ENCODE peak calls at places on chromosomes 4 and X, in seven cellular contexts. One of them, this sample, is unnamed.

GRCh38 chr4:174080361-174080760 is 203.1 kb downstream of the FBXO8 start:
- ATAC-seq in IMR-90: peak
- ATAC-seq in activated CD8-positive, alpha-beta memory T cell treated with anti-CD3 and anti-CD28 coated beads, Interleukin-2, amount 10 ng/mL, durations not matched to agents 7 days and 5 days: no peak
- ATAC-seq in stimulated activated naive CD8-positive, alpha-beta T cell treated with anti-CD3 and anti-CD28 coated beads, Interleukin-15, Interleukin-2, amounts not matched to agents 100 U/mL and 50 U/mL, for 24 hours: no peak
- ATAC-seq in left cardiac atrium: no peak
- ATAC-seq in PC-3: no peak
- ATAC-seq in naive thymus-derived CD8-positive, alpha-beta T cell: no peak
- ATAC-seq in this sample: no peak

GRCh38 chr4:41991916-41992767 is 1.8 kb downstream of the SLC30A9 start:
- ATAC-seq in IMR-90: no peak
- ATAC-seq in activated CD8-positive, alpha-beta memory T cell treated with anti-CD3 and anti-CD28 coated beads, Interleukin-2, amount 10 ng/mL, durations not matched to agents 7 days and 5 days: no peak
- ATAC-seq in stimulated activated naive CD8-positive, alpha-beta T cell treated with anti-CD3 and anti-CD28 coated beads, Interleukin-15, Interleukin-2, amounts not matched to agents 100 U/mL and 50 U/mL, for 24 hours: no peak
- ATAC-seq in left cardiac atrium: no peak
- ATAC-seq in PC-3: peak
- ATAC-seq in naive thymus-derived CD8-positive, alpha-beta T cell: no peak
- ATAC-seq in this sample: no peak

GRCh38 chrX:9532349-9532748 is 67.5 kb downstream of the TBL1X start:
- ATAC-seq in IMR-90: no peak
- ATAC-seq in activated CD8-positive, alpha-beta memory T cell treated with anti-CD3 and anti-CD28 coated beads, Interleukin-2, amount 10 ng/mL, durations not matched to agents 7 days and 5 days: no peak
- ATAC-seq in stimulated activated naive CD8-positive, alpha-beta T cell treated with anti-CD3 and anti-CD28 coated beads, Interleukin-15, Interleukin-2, amounts not matched to agents 100 U/mL and 50 U/mL, for 24 hours: no peak
- ATAC-seq in left cardiac atrium: peak
- ATAC-seq in PC-3: no peak
- ATAC-seq in naive thymus-derived CD8-positive, alpha-beta T cell: no peak
- ATAC-seq in this sample: no peak

GRCh38 chr4:3168029-3168428 is 80.9 kb upstream of the MSANTD1 start:
- ATAC-seq in IMR-90: peak
- ATAC-seq in activated CD8-positive, alpha-beta memory T cell treated with anti-CD3 and anti-CD28 coated beads, Interleukin-2, amount 10 ng/mL, durations not matched to agents 7 days and 5 days: no peak
- ATAC-seq in stimulated activated naive CD8-positive, alpha-beta T cell treated with anti-CD3 and anti-CD28 coated beads, Interleukin-15, Interleukin-2, amounts not matched to agents 100 U/mL and 50 U/mL, for 24 hours: peak
- ATAC-seq in left cardiac atrium: peak
- ATAC-seq in PC-3: no peak
- ATAC-seq in naive thymus-derived CD8-positive, alpha-beta T cell: no peak
- ATAC-seq in this sample: peak

GRCh38 chrX:103774070-103774642 is 2.5 kb upstream of the PLP1 start:
- ATAC-seq in IMR-90: peak
- ATAC-seq in activated CD8-positive, alpha-beta memory T cell treated with anti-CD3 and anti-CD28 coated beads, Interleukin-2, amount 10 ng/mL, durations not matched to agents 7 days and 5 days: no peak
- ATAC-seq in stimulated activated naive CD8-positive, alpha-beta T cell treated with anti-CD3 and anti-CD28 coated beads, Interleukin-15, Interleukin-2, amounts not matched to agents 100 U/mL and 50 U/mL, for 24 hours: no peak
- ATAC-seq in left cardiac atrium: peak
- ATAC-seq in PC-3: peak
- ATAC-seq in naive thymus-derived CD8-positive, alpha-beta T cell: no peak
- ATAC-seq in this sample: no peak

GRCh38 chr4:1767058-1767769 is 25.9 kb upstream of the FGFR3 start:
- ATAC-seq in IMR-90: peak
- ATAC-seq in activated CD8-positive, alpha-beta memory T cell treated with anti-CD3 and anti-CD28 coated beads, Interleukin-2, amount 10 ng/mL, durations not matched to agents 7 days and 5 days: no peak
- ATAC-seq in stimulated activated naive CD8-positive, alpha-beta T cell treated with anti-CD3 and anti-CD28 coated beads, Interleukin-15, Interleukin-2, amounts not matched to agents 100 U/mL and 50 U/mL, for 24 hours: no peak
- ATAC-seq in left cardiac atrium: peak
- ATAC-seq in PC-3: peak
- ATAC-seq in naive thymus-derived CD8-positive, alpha-beta T cell: peak
- ATAC-seq in this sample: peak

GRCh38 chrX:49257846-49258748 is 6.4 kb downstream of the FOXP3 start:
- ATAC-seq in IMR-90: no peak
- ATAC-seq in activated CD8-positive, alpha-beta memory T cell treated with anti-CD3 and anti-CD28 coated beads, Interleukin-2, amount 10 ng/mL, durations not matched to agents 7 days and 5 days: no peak
- ATAC-seq in stimulated activated naive CD8-positive, alpha-beta T cell treated with anti-CD3 and anti-CD28 coated beads, Interleukin-15, Interleukin-2, amounts not matched to agents 100 U/mL and 50 U/mL, for 24 hours: peak
- ATAC-seq in left cardiac atrium: no peak
- ATAC-seq in PC-3: no peak
- ATAC-seq in naive thymus-derived CD8-positive, alpha-beta T cell: peak
- ATAC-seq in this sample: peak

GRCh38 chr4:90419124-90419711 is 292.0 kb downstream of the CCSER1 start:
- ATAC-seq in IMR-90: peak
- ATAC-seq in activated CD8-positive, alpha-beta memory T cell treated with anti-CD3 and anti-CD28 coated beads, Interleukin-2, amount 10 ng/mL, durations not matched to agents 7 days and 5 days: peak
- ATAC-seq in stimulated activated naive CD8-positive, alpha-beta T cell treated with anti-CD3 and anti-CD28 coated beads, Interleukin-15, Interleukin-2, amounts not matched to agents 100 U/mL and 50 U/mL, for 24 hours: no peak
- ATAC-seq in left cardiac atrium: no peak
- ATAC-seq in PC-3: peak
- ATAC-seq in naive thymus-derived CD8-positive, alpha-beta T cell: no peak
- ATAC-seq in this sample: peak

GRCh38 chrX:152813211-152813610 is 17.3 kb downstream of the CETN2 start:
- ATAC-seq in IMR-90: no peak
- ATAC-seq in activated CD8-positive, alpha-beta memory T cell treated with anti-CD3 and anti-CD28 coated beads, Interleukin-2, amount 10 ng/mL, durations not matched to agents 7 days and 5 days: no peak
- ATAC-seq in stimulated activated naive CD8-positive, alpha-beta T cell treated with anti-CD3 and anti-CD28 coated beads, Interleukin-15, Interleukin-2, amounts not matched to agents 100 U/mL and 50 U/mL, for 24 hours: no peak
- ATAC-seq in left cardiac atrium: no peak
- ATAC-seq in PC-3: peak
- ATAC-seq in naive thymus-derived CD8-positive, alpha-beta T cell: no peak
- ATAC-seq in this sample: no peak

GRCh38 chr4:186061919-186062318 is 7.0 kb upstream of the TLR3 start:
- ATAC-seq in IMR-90: no peak
- ATAC-seq in activated CD8-positive, alpha-beta memory T cell treated with anti-CD3 and anti-CD28 coated beads, Interleukin-2, amount 10 ng/mL, durations not matched to agents 7 days and 5 days: no peak
- ATAC-seq in stimulated activated naive CD8-positive, alpha-beta T cell treated with anti-CD3 and anti-CD28 coated beads, Interleukin-15, Interleukin-2, amounts not matched to agents 100 U/mL and 50 U/mL, for 24 hours: no peak
- ATAC-seq in left cardiac atrium: no peak
- ATAC-seq in PC-3: no peak
- ATAC-seq in naive thymus-derived CD8-positive, alpha-beta T cell: no peak
- ATAC-seq in this sample: no peak

GRCh38 chr4:38036548-38036947 is 76.3 kb downstream of the PTTG2 start:
- ATAC-seq in IMR-90: no peak
- ATAC-seq in activated CD8-positive, alpha-beta memory T cell treated with anti-CD3 and anti-CD28 coated beads, Interleukin-2, amount 10 ng/mL, durations not matched to agents 7 days and 5 days: no peak
- ATAC-seq in stimulated activated naive CD8-positive, alpha-beta T cell treated with anti-CD3 and anti-CD28 coated beads, Interleukin-15, Interleukin-2, amounts not matched to agents 100 U/mL and 50 U/mL, for 24 hours: no peak
- ATAC-seq in left cardiac atrium: no peak
- ATAC-seq in PC-3: no peak
- ATAC-seq in naive thymus-derived CD8-positive, alpha-beta T cell: no peak
- ATAC-seq in this sample: no peak

GRCh38 chr4:122577189-122577553 is 43.7 kb downstream of the IL21 start:
- ATAC-seq in IMR-90: no peak
- ATAC-seq in activated CD8-positive, alpha-beta memory T cell treated with anti-CD3 and anti-CD28 coated beads, Interleukin-2, amount 10 ng/mL, durations not matched to agents 7 days and 5 days: peak
- ATAC-seq in stimulated activated naive CD8-positive, alpha-beta T cell treated with anti-CD3 and anti-CD28 coated beads, Interleukin-15, Interleukin-2, amounts not matched to agents 100 U/mL and 50 U/mL, for 24 hours: peak
- ATAC-seq in left cardiac atrium: no peak
- ATAC-seq in PC-3: no peak
- ATAC-seq in naive thymus-derived CD8-positive, alpha-beta T cell: no peak
- ATAC-seq in this sample: peak

GRCh38 chr4:38241541-38241940 is 281.3 kb downstream of the PTTG2 start:
- ATAC-seq in IMR-90: no peak
- ATAC-seq in activated CD8-positive, alpha-beta memory T cell treated with anti-CD3 and anti-CD28 coated beads, Interleukin-2, amount 10 ng/mL, durations not matched to agents 7 days and 5 days: no peak
- ATAC-seq in stimulated activated naive CD8-positive, alpha-beta T cell treated with anti-CD3 and anti-CD28 coated beads, Interleukin-15, Interleukin-2, amounts not matched to agents 100 U/mL and 50 U/mL, for 24 hours: no peak
- ATAC-seq in left cardiac atrium: no peak
- ATAC-seq in PC-3: no peak
- ATAC-seq in naive thymus-derived CD8-positive, alpha-beta T cell: no peak
- ATAC-seq in this sample: no peak

GRCh38 chr4:5471691-5472090 is 236.7 kb downstream of the EVC2 start:
- ATAC-seq in IMR-90: no peak
- ATAC-seq in activated CD8-positive, alpha-beta memory T cell treated with anti-CD3 and anti-CD28 coated beads, Interleukin-2, amount 10 ng/mL, durations not matched to agents 7 days and 5 days: no peak
- ATAC-seq in stimulated activated naive CD8-positive, alpha-beta T cell treated with anti-CD3 and anti-CD28 coated beads, Interleukin-15, Interleukin-2, amounts not matched to agents 100 U/mL and 50 U/mL, for 24 hours: no peak
- ATAC-seq in left cardiac atrium: no peak
- ATAC-seq in PC-3: no peak
- ATAC-seq in naive thymus-derived CD8-positive, alpha-beta T cell: no peak
- ATAC-seq in this sample: no peak

GRCh38 chrX:154661200-154661599 is 7.8 kb upstream of the CTAG2 start:
- ATAC-seq in IMR-90: no peak
- ATAC-seq in activated CD8-positive, alpha-beta memory T cell treated with anti-CD3 and anti-CD28 coated beads, Interleukin-2, amount 10 ng/mL, durations not matched to agents 7 days and 5 days: no peak
- ATAC-seq in stimulated activated naive CD8-positive, alpha-beta T cell treated with anti-CD3 and anti-CD28 coated beads, Interleukin-15, Interleukin-2, amounts not matched to agents 100 U/mL and 50 U/mL, for 24 hours: no peak
- ATAC-seq in left cardiac atrium: no peak
- ATAC-seq in PC-3: no peak
- ATAC-seq in naive thymus-derived CD8-positive, alpha-beta T cell: no peak
- ATAC-seq in this sample: peak

GRCh38 chr4:184408021-184408710 is 66.2 kb downstream of the IRF2 start:
- ATAC-seq in IMR-90: peak
- ATAC-seq in activated CD8-positive, alpha-beta memory T cell treated with anti-CD3 and anti-CD28 coated beads, Interleukin-2, amount 10 ng/mL, durations not matched to agents 7 days and 5 days: peak
- ATAC-seq in stimulated activated naive CD8-positive, alpha-beta T cell treated with anti-CD3 and anti-CD28 coated beads, Interleukin-15, Interleukin-2, amounts not matched to agents 100 U/mL and 50 U/mL, for 24 hours: peak
- ATAC-seq in left cardiac atrium: no peak
- ATAC-seq in PC-3: peak
- ATAC-seq in naive thymus-derived CD8-positive, alpha-beta T cell: no peak
- ATAC-seq in this sample: peak

GRCh38 chr4:86971355-86971683 is 36.5 kb downstream of the AFF1 start:
- ATAC-seq in IMR-90: no peak
- ATAC-seq in activated CD8-positive, alpha-beta memory T cell treated with anti-CD3 and anti-CD28 coated beads, Interleukin-2, amount 10 ng/mL, durations not matched to agents 7 days and 5 days: no peak
- ATAC-seq in stimulated activated naive CD8-positive, alpha-beta T cell treated with anti-CD3 and anti-CD28 coated beads, Interleukin-15, Interleukin-2, amounts not matched to agents 100 U/mL and 50 U/mL, for 24 hours: peak
- ATAC-seq in left cardiac atrium: no peak
- ATAC-seq in PC-3: no peak
- ATAC-seq in naive thymus-derived CD8-positive, alpha-beta T cell: no peak
- ATAC-seq in this sample: peak

GRCh38 chrX:30981968-30982367 is 89.9 kb downstream of the FTHL17 start:
- ATAC-seq in IMR-90: no peak
- ATAC-seq in activated CD8-positive, alpha-beta memory T cell treated with anti-CD3 and anti-CD28 coated beads, Interleukin-2, amount 10 ng/mL, durations not matched to agents 7 days and 5 days: no peak
- ATAC-seq in stimulated activated naive CD8-positive, alpha-beta T cell treated with anti-CD3 and anti-CD28 coated beads, Interleukin-15, Interleukin-2, amounts not matched to agents 100 U/mL and 50 U/mL, for 24 hours: peak
- ATAC-seq in left cardiac atrium: no peak
- ATAC-seq in PC-3: no peak
- ATAC-seq in naive thymus-derived CD8-positive, alpha-beta T cell: no peak
- ATAC-seq in this sample: peak

GRCh38 chr4:153223418-153223792 is 19.2 kb downstream of the TRIM2 start:
- ATAC-seq in IMR-90: peak
- ATAC-seq in activated CD8-positive, alpha-beta memory T cell treated with anti-CD3 and anti-CD28 coated beads, Interleukin-2, amount 10 ng/mL, durations not matched to agents 7 days and 5 days: no peak
- ATAC-seq in stimulated activated naive CD8-positive, alpha-beta T cell treated with anti-CD3 and anti-CD28 coated beads, Interleukin-15, Interleukin-2, amounts not matched to agents 100 U/mL and 50 U/mL, for 24 hours: no peak
- ATAC-seq in left cardiac atrium: peak
- ATAC-seq in PC-3: peak
- ATAC-seq in naive thymus-derived CD8-positive, alpha-beta T cell: no peak
- ATAC-seq in this sample: no peak

GRCh38 chr4:153533387-153533786 is 67.2 kb downstream of the TMEM131L start:
- ATAC-seq in IMR-90: no peak
- ATAC-seq in activated CD8-positive, alpha-beta memory T cell treated with anti-CD3 and anti-CD28 coated beads, Interleukin-2, amount 10 ng/mL, durations not matched to agents 7 days and 5 days: no peak
- ATAC-seq in stimulated activated naive CD8-positive, alpha-beta T cell treated with anti-CD3 and anti-CD28 coated beads, Interleukin-15, Interleukin-2, amounts not matched to agents 100 U/mL and 50 U/mL, for 24 hours: no peak
- ATAC-seq in left cardiac atrium: no peak
- ATAC-seq in PC-3: no peak
- ATAC-seq in naive thymus-derived CD8-positive, alpha-beta T cell: no peak
- ATAC-seq in this sample: no peak

GRCh38 chr4:172018358-172018757 is 205.2 kb downstream of the GALNTL6 start:
- ATAC-seq in IMR-90: no peak
- ATAC-seq in activated CD8-positive, alpha-beta memory T cell treated with anti-CD3 and anti-CD28 coated beads, Interleukin-2, amount 10 ng/mL, durations not matched to agents 7 days and 5 days: no peak
- ATAC-seq in stimulated activated naive CD8-positive, alpha-beta T cell treated with anti-CD3 and anti-CD28 coated beads, Interleukin-15, Interleukin-2, amounts not matched to agents 100 U/mL and 50 U/mL, for 24 hours: no peak
- ATAC-seq in left cardiac atrium: no peak
- ATAC-seq in PC-3: no peak
- ATAC-seq in naive thymus-derived CD8-positive, alpha-beta T cell: no peak
- ATAC-seq in this sample: no peak

GRCh38 chrX:38117485-38117884 is 103.2 kb downstream of the SRPX start:
- ATAC-seq in IMR-90: no peak
- ATAC-seq in activated CD8-positive, alpha-beta memory T cell treated with anti-CD3 and anti-CD28 coated beads, Interleukin-2, amount 10 ng/mL, durations not matched to agents 7 days and 5 days: no peak
- ATAC-seq in stimulated activated naive CD8-positive, alpha-beta T cell treated with anti-CD3 and anti-CD28 coated beads, Interleukin-15, Interleukin-2, amounts not matched to agents 100 U/mL and 50 U/mL, for 24 hours: no peak
- ATAC-seq in left cardiac atrium: no peak
- ATAC-seq in PC-3: no peak
- ATAC-seq in naive thymus-derived CD8-positive, alpha-beta T cell: no peak
- ATAC-seq in this sample: peak

GRCh38 chr4:186787536-186787935 is 63.9 kb upstream of the FAT1 start:
- ATAC-seq in IMR-90: no peak
- ATAC-seq in activated CD8-positive, alpha-beta memory T cell treated with anti-CD3 and anti-CD28 coated beads, Interleukin-2, amount 10 ng/mL, durations not matched to agents 7 days and 5 days: no peak
- ATAC-seq in stimulated activated naive CD8-positive, alpha-beta T cell treated with anti-CD3 and anti-CD28 coated beads, Interleukin-15, Interleukin-2, amounts not matched to agents 100 U/mL and 50 U/mL, for 24 hours: no peak
- ATAC-seq in left cardiac atrium: no peak
- ATAC-seq in PC-3: no peak
- ATAC-seq in naive thymus-derived CD8-positive, alpha-beta T cell: no peak
- ATAC-seq in this sample: no peak

GRCh38 chrX:40202456-40202855 is 104.7 kb upstream of the BCOR start:
- ATAC-seq in IMR-90: no peak
- ATAC-seq in activated CD8-positive, alpha-beta memory T cell treated with anti-CD3 and anti-CD28 coated beads, Interleukin-2, amount 10 ng/mL, durations not matched to agents 7 days and 5 days: peak
- ATAC-seq in stimulated activated naive CD8-positive, alpha-beta T cell treated with anti-CD3 and anti-CD28 coated beads, Interleukin-15, Interleukin-2, amounts not matched to agents 100 U/mL and 50 U/mL, for 24 hours: no peak
- ATAC-seq in left cardiac atrium: no peak
- ATAC-seq in PC-3: no peak
- ATAC-seq in naive thymus-derived CD8-positive, alpha-beta T cell: peak
- ATAC-seq in this sample: no peak

GRCh38 chr4:91025240-91026173 is 898.3 kb downstream of the CCSER1 start:
- ATAC-seq in IMR-90: no peak
- ATAC-seq in activated CD8-positive, alpha-beta memory T cell treated with anti-CD3 and anti-CD28 coated beads, Interleukin-2, amount 10 ng/mL, durations not matched to agents 7 days and 5 days: no peak
- ATAC-seq in stimulated activated naive CD8-positive, alpha-beta T cell treated with anti-CD3 and anti-CD28 coated beads, Interleukin-15, Interleukin-2, amounts not matched to agents 100 U/mL and 50 U/mL, for 24 hours: no peak
- ATAC-seq in left cardiac atrium: no peak
- ATAC-seq in PC-3: no peak
- ATAC-seq in naive thymus-derived CD8-positive, alpha-beta T cell: no peak
- ATAC-seq in this sample: no peak

GRCh38 chr4:23135792-23136645 is 443.3 kb downstream of the GBA3 start:
- ATAC-seq in IMR-90: peak
- ATAC-seq in activated CD8-positive, alpha-beta memory T cell treated with anti-CD3 and anti-CD28 coated beads, Interleukin-2, amount 10 ng/mL, durations not matched to agents 7 days and 5 days: no peak
- ATAC-seq in stimulated activated naive CD8-positive, alpha-beta T cell treated with anti-CD3 and anti-CD28 coated beads, Interleukin-15, Interleukin-2, amounts not matched to agents 100 U/mL and 50 U/mL, for 24 hours: no peak
- ATAC-seq in left cardiac atrium: no peak
- ATAC-seq in PC-3: no peak
- ATAC-seq in naive thymus-derived CD8-positive, alpha-beta T cell: no peak
- ATAC-seq in this sample: no peak

GRCh38 chr4:154954117-154954516 is 173.0 kb downstream of the RBM46 start:
- ATAC-seq in IMR-90: no peak
- ATAC-seq in activated CD8-positive, alpha-beta memory T cell treated with anti-CD3 and anti-CD28 coated beads, Interleukin-2, amount 10 ng/mL, durations not matched to agents 7 days and 5 days: no peak
- ATAC-seq in stimulated activated naive CD8-positive, alpha-beta T cell treated with anti-CD3 and anti-CD28 coated beads, Interleukin-15, Interleukin-2, amounts not matched to agents 100 U/mL and 50 U/mL, for 24 hours: no peak
- ATAC-seq in left cardiac atrium: no peak
- ATAC-seq in PC-3: no peak
- ATAC-seq in naive thymus-derived CD8-positive, alpha-beta T cell: no peak
- ATAC-seq in this sample: peak

GRCh38 chr4:24234288-24234848 is 344.5 kb upstream of the PPARGC1A start:
- ATAC-seq in IMR-90: no peak
- ATAC-seq in activated CD8-positive, alpha-beta memory T cell treated with anti-CD3 and anti-CD28 coated beads, Interleukin-2, amount 10 ng/mL, durations not matched to agents 7 days and 5 days: no peak
- ATAC-seq in stimulated activated naive CD8-positive, alpha-beta T cell treated with anti-CD3 and anti-CD28 coated beads, Interleukin-15, Interleukin-2, amounts not matched to agents 100 U/mL and 50 U/mL, for 24 hours: no peak
- ATAC-seq in left cardiac atrium: peak
- ATAC-seq in PC-3: no peak
- ATAC-seq in naive thymus-derived CD8-positive, alpha-beta T cell: no peak
- ATAC-seq in this sample: no peak

GRCh38 chr4:36208884-36209473 is 35.3 kb downstream of the ARAP2 start:
- ATAC-seq in IMR-90: no peak
- ATAC-seq in activated CD8-positive, alpha-beta memory T cell treated with anti-CD3 and anti-CD28 coated beads, Interleukin-2, amount 10 ng/mL, durations not matched to agents 7 days and 5 days: peak
- ATAC-seq in stimulated activated naive CD8-positive, alpha-beta T cell treated with anti-CD3 and anti-CD28 coated beads, Interleukin-15, Interleukin-2, amounts not matched to agents 100 U/mL and 50 U/mL, for 24 hours: peak
- ATAC-seq in left cardiac atrium: no peak
- ATAC-seq in PC-3: no peak
- ATAC-seq in naive thymus-derived CD8-positive, alpha-beta T cell: peak
- ATAC-seq in this sample: peak

GRCh38 chr4:76147454-76148141 is 599 bp downstream of the NUP54 start:
- ATAC-seq in IMR-90: peak
- ATAC-seq in activated CD8-positive, alpha-beta memory T cell treated with anti-CD3 and anti-CD28 coated beads, Interleukin-2, amount 10 ng/mL, durations not matched to agents 7 days and 5 days: peak
- ATAC-seq in stimulated activated naive CD8-positive, alpha-beta T cell treated with anti-CD3 and anti-CD28 coated beads, Interleukin-15, Interleukin-2, amounts not matched to agents 100 U/mL and 50 U/mL, for 24 hours: peak
- ATAC-seq in left cardiac atrium: peak
- ATAC-seq in PC-3: peak
- ATAC-seq in naive thymus-derived CD8-positive, alpha-beta T cell: no peak
- ATAC-seq in this sample: peak

GRCh38 chr4:78742300-78742699 is 33.9 kb upstream of the BMP2K start:
- ATAC-seq in IMR-90: no peak
- ATAC-seq in activated CD8-positive, alpha-beta memory T cell treated with anti-CD3 and anti-CD28 coated beads, Interleukin-2, amount 10 ng/mL, durations not matched to agents 7 days and 5 days: no peak
- ATAC-seq in stimulated activated naive CD8-positive, alpha-beta T cell treated with anti-CD3 and anti-CD28 coated beads, Interleukin-15, Interleukin-2, amounts not matched to agents 100 U/mL and 50 U/mL, for 24 hours: no peak
- ATAC-seq in left cardiac atrium: no peak
- ATAC-seq in PC-3: no peak
- ATAC-seq in naive thymus-derived CD8-positive, alpha-beta T cell: no peak
- ATAC-seq in this sample: no peak

GRCh38 chr4:10048931-10049655 is 27.8 kb upstream of the SLC2A9 start:
- ATAC-seq in IMR-90: no peak
- ATAC-seq in activated CD8-positive, alpha-beta memory T cell treated with anti-CD3 and anti-CD28 coated beads, Interleukin-2, amount 10 ng/mL, durations not matched to agents 7 days and 5 days: no peak
- ATAC-seq in stimulated activated naive CD8-positive, alpha-beta T cell treated with anti-CD3 and anti-CD28 coated beads, Interleukin-15, Interleukin-2, amounts not matched to agents 100 U/mL and 50 U/mL, for 24 hours: no peak
- ATAC-seq in left cardiac atrium: no peak
- ATAC-seq in PC-3: no peak
- ATAC-seq in naive thymus-derived CD8-positive, alpha-beta T cell: no peak
- ATAC-seq in this sample: no peak